ENCODE peak calls at places on chromosomes 4 and X, in five cellular contexts. B is kidney, F is ascending aorta, U is left ventricle myocardium inferior, Q is cardiac fibroblast. N is an unnamed sample.

GRCh38 chrX:29535212-29536162 is 679.9 kb upstream of the MAGEB2 start:
- DNase-seq in B (no peak), F (no peak), U (no peak), Q (peak), N (no peak)

GRCh38 chr4:153341575-153342090 is 2.9 kb upstream of the MND1 start:
- DNase-seq in Q (peak), B (no peak), F (no peak), U (no peak), N (no peak)

GRCh38 chr4:71230258-71230594 is 108.6 kb upstream of the SLC4A4 start:
- DNase-seq in Q (no peak), B (no peak), F (no peak), U (no peak), N (no peak)

GRCh38 chrX:109629310-109629709 is 4.3 kb upstream of the KCNE5 start:
- DNase-seq in U (no peak), Q (peak), B (no peak), F (no peak), N (no peak)

GRCh38 chr4:119632216-119632615 is 3.6 kb upstream of the PDE5A start:
- DNase-seq in B (no peak), U (no peak), Q (no peak), F (no peak), N (no peak)

GRCh38 chr4:21885770-21886169 is 62.8 kb downstream of the KCNIP4 start:
- DNase-seq in Q (no peak), F (no peak), U (no peak), B (no peak), N (no peak)

GRCh38 chrX:143429021-143429570 is 88.2 kb downstream of the SPANXN3 start:
- DNase-seq in B (no peak), Q (peak), F (no peak), U (no peak), N (no peak)

GRCh38 chr4:111453216-111453615 is 692.0 kb upstream of the FAM241A start:
- DNase-seq in U (no peak), B (no peak), F (no peak), Q (no peak), N (no peak)

GRCh38 chr4:26613735-26614134 is 29.9 kb downstream of the TBC1D19 start:
- DNase-seq in F (no peak), B (no peak), Q (no peak), U (no peak), N (no peak)

GRCh38 chr4:159178147-159178541 is 75.3 kb downstream of the RAPGEF2 start:
- DNase-seq in B (no peak), U (no peak), Q (peak), F (no peak), N (no peak)

GRCh38 chr4:28702571-28702970 is 1841.9 kb downstream of the STIM2 start:
- DNase-seq in U (no peak), F (no peak), Q (no peak), B (no peak), N (no peak)

GRCh38 chrX:99705696-99706095 is 704.4 kb downstream of the PCDH19 start:
- DNase-seq in B (no peak), U (no peak), Q (no peak), F (no peak), N (no peak)

GRCh38 chr4:7598939-7599790 is 164.4 kb upstream of the PSAPL1 start:
- DNase-seq in U (no peak), B (no peak), F (no peak), Q (no peak), N (no peak)

GRCh38 chr4:57661707-57662106 is 551.5 kb upstream of the IGFBP7 start:
- DNase-seq in B (no peak), Q (no peak), U (no peak), F (no peak), N (no peak)

GRCh38 chrX:109281478-109282275 is 200.2 kb downstream of the GUCY2F start:
- DNase-seq in U (no peak), Q (peak), B (no peak), F (no peak), N (no peak)

GRCh38 chr4:100778431-100778830 is 260.6 kb upstream of the EMCN start:
- DNase-seq in F (no peak), Q (peak), U (no peak), B (no peak), N (no peak)

GRCh38 chrX:111083101-111083500 is 12.9 kb upstream of the PAK3 start:
- DNase-seq in Q (no peak), F (no peak), U (no peak), B (no peak), N (no peak)

GRCh38 chrX:110037181-110037580 is 34.3 kb downstream of the TMEM164 start:
- DNase-seq in F (no peak), B (no peak), Q (no peak), U (no peak), N (no peak)

GRCh38 chr4:21780158-21780557 is 168.4 kb downstream of the KCNIP4 start:
- DNase-seq in B (no peak), F (no peak), U (no peak), Q (no peak), N (no peak)

GRCh38 chr4:65791807-65792308 is 121.6 kb upstream of the EPHA5 start:
- DNase-seq in F (no peak), B (no peak), U (no peak), Q (peak), N (no peak)

GRCh38 chr4:32748498-32748897 is 2028.3 kb downstream of the PCDH7 start:
- DNase-seq in U (no peak), Q (no peak), F (no peak), B (no peak), N (no peak)

DNA sequence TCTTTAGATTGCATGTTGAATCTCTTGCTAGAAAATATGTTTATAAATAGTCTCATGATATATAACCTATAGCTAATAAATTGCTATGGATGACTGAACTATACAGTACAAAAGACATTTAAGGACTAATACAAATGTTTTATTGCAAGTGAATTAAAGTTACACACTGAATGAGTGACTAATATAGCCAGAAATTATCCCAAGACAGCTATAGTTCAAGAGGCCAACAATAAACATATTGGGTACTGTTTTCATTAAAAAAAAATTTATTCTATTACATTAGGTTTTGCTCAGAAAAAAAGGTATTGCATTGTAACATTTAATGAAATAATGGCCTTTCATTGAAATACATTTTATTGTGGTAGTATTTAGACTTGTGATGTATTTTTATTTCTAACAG is 819.1 kb downstream of the TRIML1 start:
- DNase-seq in U (no peak), B (no peak), F (no peak), Q (no peak), N (no peak)
- H3K4me3 ChIP-seq in U (no peak), B (no peak), F (no peak), Q (no peak), N (no peak)

DNA sequence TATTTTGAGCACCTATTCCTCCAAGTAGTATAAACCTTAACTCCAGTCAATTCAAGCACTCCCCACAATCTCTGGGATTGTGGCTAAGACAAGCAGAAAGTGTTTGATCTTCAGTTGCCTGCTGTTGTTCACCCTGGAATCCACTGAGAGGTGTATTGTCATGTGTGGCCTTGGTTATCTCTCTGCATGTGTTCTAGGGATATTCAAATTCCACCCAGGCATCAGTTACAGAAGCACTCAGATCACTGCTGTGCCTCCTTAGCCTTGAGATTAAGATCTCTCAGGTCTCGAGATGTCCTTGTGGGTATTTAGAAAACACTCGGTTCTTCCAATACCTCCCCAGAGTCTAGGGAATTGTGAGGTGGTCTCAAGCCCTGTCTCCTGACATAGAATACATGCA is 213.3 kb downstream of the SMARCA1 start:
- DNase-seq in U (no peak), B (no peak), F (no peak), Q (no peak), N (no peak)
- H3K4me3 ChIP-seq in U (no peak), B (no peak), F (no peak), Q (no peak), N (no peak)

GRCh38 chrX:16712825-16713155 is 321 bp upstream of the CTPS2 start:
- DNase-seq in F (no peak), B (no peak), Q (no peak), U (no peak), N (no peak)
- H3K4me3 ChIP-seq in F (peak), B (peak), Q (peak), U (peak), N (peak)

GRCh38 chr4:145909331-145909730 is 29.3 kb downstream of the ZNF827 start:
- DNase-seq in U (peak), Q (peak), F (no peak), B (peak), N (peak)

GRCh38 chr4:145907827-145908226 is 30.8 kb downstream of the ZNF827 start:
- DNase-seq in F (no peak), U (no peak), Q (peak), B (no peak), N (no peak)

GRCh38 chr4:145907363-145907762 is 31.3 kb downstream of the ZNF827 start:
- DNase-seq in B (no peak), U (no peak), Q (no peak), F (no peak), N (no peak)

GRCh38 chr4:145912391-145912790 is 26.2 kb downstream of the ZNF827 start:
- DNase-seq in U (no peak), F (no peak), B (no peak), Q (no peak), N (no peak)

GRCh38 chr4:145909773-145910172 is 28.9 kb downstream of the ZNF827 start:
- DNase-seq in F (no peak), U (no peak), B (no peak), Q (peak), N (peak)
- H3K4me3 ChIP-seq in F (no peak), U (peak), B (peak), Q (no peak), N (peak)

GRCh38 chrX:11600578-11600977 is 65.1 kb downstream of the ARHGAP6 start:
- DNase-seq in U (no peak), B (no peak), F (no peak), Q (no peak), N (no peak)

GRCh38 chrX:11591712-11592351 is 73.9 kb downstream of the ARHGAP6 start:
- DNase-seq in U (no peak), Q (no peak), F (no peak), B (no peak), N (no peak)

GRCh38 chrX:11597479-11597878 is 68.2 kb downstream of the ARHGAP6 start:
- DNase-seq in B (no peak), F (no peak), U (no peak), Q (peak), N (no peak)
- H3K4me3 ChIP-seq in B (no peak), F (no peak), U (no peak), Q (no peak), N (no peak)

GRCh38 chr4:85780664-85781063 is 305.7 kb downstream of the ARHGAP24 start:
- DNase-seq in U (no peak), B (no peak), Q (peak), F (no peak), N (no peak)
- H3K4me3 ChIP-seq in U (no peak), B (peak), Q (peak), F (peak), N (no peak)

GRCh38 chr4:47525154-47525819 is 40.2 kb downstream of the ATP10D start:
- DNase-seq in Q (peak), U (no peak), B (no peak), F (no peak), N (no peak)
- H3K4me3 ChIP-seq in Q (no peak), U (no peak), B (no peak), F (no peak), N (no peak)

N was measured in heart right ventricle.